ENCODE peak calls at places on chromosome 16, in nine cellular contexts. J, B, M, U, S, C, N, L and O are unnamed samples.

GRCh38 chr16:17744903-17745581 is 274.3 kb upstream of the XYLT1 start:
- DNase-seq in S (peak), U (no peak), J (no peak), C (no peak), B (no peak), M (no peak), L (no peak), N (no peak), O (no peak)

GRCh38 chr16:89924298-89924924 is 1.3 kb downstream of the TUBB3 start:
- DNase-seq in C (no peak), B (no peak), N (no peak), U (no peak), S (peak), M (peak), J (no peak), L (peak), O (peak)

GRCh38 chr16:8622315-8622656 is 788 bp downstream of the METTL22 start:
- DNase-seq in B (no peak), S (peak), J (no peak), N (no peak), M (no peak), U (no peak), L (no peak), C (no peak), O (no peak)

GRCh38 chr16:13453325-13453724 is 466.6 kb upstream of the ERCC4 start:
- DNase-seq in C (no peak), L (no peak), U (no peak), B (no peak), J (no peak), N (no peak), M (peak), S (no peak), O (no peak)

GRCh38 chr16:87667946-87668345 is 65.6 kb downstream of the JPH3 start:
- DNase-seq in M (no peak), J (no peak), C (no peak), S (no peak), L (no peak), B (no peak), U (no peak), N (no peak), O (no peak)

GRCh38 chr16:80993293-80993691 is 13.4 kb downstream of the CMC2 start:
- DNase-seq in U (no peak), C (no peak), S (no peak), M (peak), J (peak), B (no peak), L (no peak), N (no peak), O (no peak)

GRCh38 chr16:82280867-82281266 is 110.8 kb upstream of the MPHOSPH6 start:
- DNase-seq in N (no peak), J (no peak), U (no peak), S (no peak), C (no peak), M (no peak), L (no peak), B (no peak), O (no peak)

GRCh38 chr16:56462064-56462796 is 10.9 kb downstream of the OGFOD1 start:
- DNase-seq in C (no peak), J (no peak), L (no peak), S (no peak), B (no peak), N (no peak), M (no peak), U (no peak), O (no peak)

GRCh38 chr16:50396770-50397525 is 28.2 kb upstream of the BRD7 start:
- DNase-seq in S (no peak), B (no peak), N (no peak), J (peak), L (no peak), C (no peak), M (peak), U (no peak), O (no peak)

GRCh38 chr16:23380501-23380951 is 72.5 kb downstream of the COG7 start:
- DNase-seq in J (no peak), M (no peak), L (no peak), C (no peak), S (peak), B (no peak), U (no peak), N (no peak), O (no peak)

GRCh38 chr16:28879261-28879840 is 1.1 kb downstream of the ATP2A1 start:
- DNase-seq in C (no peak), S (no peak), L (no peak), B (no peak), M (no peak), U (no peak), N (no peak), J (no peak), O (no peak)

GRCh38 chr16:68116256-68116853 is 31.2 kb downstream of the NFATC3 start:
- DNase-seq in N (no peak), S (no peak), J (peak), U (no peak), C (no peak), M (peak), L (no peak), B (no peak), O (no peak)

GRCh38 chr16:4306439-4307214 is 9.2 kb upstream of the GLIS2 start:
- DNase-seq in J (no peak), S (peak), M (no peak), U (peak), L (peak), B (peak), N (no peak), C (no peak), O (peak)

GRCh38 chr16:87930456-87930855 is 5.9 kb downstream of the CA5A start:
- DNase-seq in J (no peak), M (peak), C (no peak), U (no peak), B (no peak), N (no peak), L (no peak), S (peak), O (no peak)

GRCh38 chr16:27550582-27550920 is 607 bp downstream of the KATNIP start:
- DNase-seq in M (no peak), L (no peak), S (no peak), U (no peak), J (no peak), N (no peak), C (no peak), B (no peak), O (no peak)

GRCh38 chr16:3364774-3365427 is 9.2 kb downstream of the OR2C1 start:
- DNase-seq in B (peak), S (peak), C (peak), L (peak), M (peak), J (peak), N (peak), U (peak), O (peak)

GRCh38 chr16:23466162-23466885 is 13.3 kb upstream of the COG7 start:
- DNase-seq in J (no peak), N (no peak), L (no peak), U (no peak), M (no peak), B (no peak), C (no peak), S (no peak), O (no peak)

GRCh38 chr16:15539197-15539596 is 103.8 kb downstream of the MARF1 start:
- DNase-seq in N (no peak), U (no peak), S (peak), M (peak), J (no peak), C (no peak), B (no peak), L (no peak), O (no peak)